ENCODE peak calls at places on chromosomes 6 and 20, in six cellular contexts. Q is fibroblast of pulmonary artery, C is lower lobe of right lung, V is activated B cell treated with CpG ODN at 0.5 μM for 24 hours, T is brain microvascular endothelial cell, O is heart left ventricle. A is an unnamed sample.

GRCh38 chr20:48776306-48776705 is 51.5 kb downstream of the PREX1 start:
- DNase-seq in V (no peak), Q (peak; percentile 70), C (no peak), T (peak; percentile 84), O (no peak), A (peak; percentile 47)

GRCh38 chr6:47669684-47670515 is 28.5 kb upstream of the ADGRF4 start:
- DNase-seq in O (no peak), C (no peak), T (peak; percentile 17), Q (no peak), V (no peak), A (no peak)

GRCh38 chr20:44597930-44598329 is 15.6 kb downstream of the PKIG start:
- DNase-seq in T (no peak), V (no peak), Q (no peak), C (no peak), O (no peak), A (no peak)

GRCh38 chr6:100175814-100176275 is 181.8 kb upstream of the MCHR2 start:
- DNase-seq in V (no peak), T (peak; percentile 66), C (no peak), Q (peak; percentile 91), O (no peak), A (no peak)

GRCh38 chr6:33206027-33206863 is 1.8 kb downstream of the HSD17B8 start:
- DNase-seq in T (no peak), C (no peak), Q (no peak), O (no peak), V (no peak), A (no peak)

GRCh38 chr6:34272022-34272926 is 23.5 kb upstream of the SMIM29 start:
- DNase-seq in Q (no peak), O (no peak), V (no peak), C (peak; percentile 63), T (no peak), A (peak; percentile 61)

GRCh38 chr6:18293192-18293904 is 29.0 kb upstream of the DEK start:
- DNase-seq in O (no peak), T (peak; percentile 28), Q (no peak), C (no peak), V (no peak), A (no peak)

GRCh38 chr6:100549406-100550167 is 84.9 kb upstream of the SIM1 start:
- DNase-seq in V (no peak), O (no peak), Q (peak; percentile 70), C (no peak), T (peak; percentile 73), A (no peak)

GRCh38 chr20:51404297-51405060 is 138.0 kb downstream of the NFATC2 start:
- DNase-seq in Q (peak; percentile 44), O (no peak), V (peak; percentile 69), C (no peak), T (peak; percentile 91), A (peak; percentile 50)

GRCh38 chr6:158818008-158818579 is 1.1 kb downstream of the EZR start:
- DNase-seq in C (peak; percentile 91), O (peak; percentile 80), T (peak; percentile 48), Q (peak; percentile 64), V (peak; percentile 81), A (peak; percentile 84)

GRCh38 chr6:82176616-82177015 is 70.9 kb downstream of the IBTK start:
- DNase-seq in T (no peak), C (no peak), Q (peak; percentile 31), V (no peak), O (no peak), A (no peak)

GRCh38 chr6:163605388-163606097 is 191.0 kb downstream of the QKI start:
- DNase-seq in T (no peak), C (no peak), O (no peak), V (no peak), Q (no peak), A (no peak)

GRCh38 chr6:30735668-30736314 is 6.7 kb downstream of the FLOT1 start:
- DNase-seq in C (no peak), T (no peak), V (no peak), Q (no peak), O (no peak), A (no peak)

GRCh38 chr20:32623667-32624157 is 38.6 kb upstream of the NOL4L start:
- DNase-seq in C (no peak), O (no peak), V (no peak), T (no peak), Q (no peak), A (no peak)

GRCh38 chr6:27617046-27617687 is 144.3 kb upstream of the ZNF184 start:
- DNase-seq in O (no peak), C (no peak), Q (peak; percentile 47), T (peak; percentile 16), V (no peak), A (no peak)

GRCh38 chr20:34907616-34908469 is 31.4 kb downstream of the ACSS2 start:
- DNase-seq in O (peak; percentile 57), V (no peak), C (no peak), T (peak; percentile 63), Q (peak; percentile 88), A (no peak)

GRCh38 chr6:57221936-57222683 is at the start of gene RAB23:
- DNase-seq in O (peak; percentile 90), V (peak; percentile 91), C (peak; percentile 83), Q (peak; percentile 85), T (peak; percentile 67), A (peak; percentile 48)

GRCh38 chr6:617485-618100 is 39.3 kb downstream of the HUS1B start:
- DNase-seq in Q (no peak), C (no peak), T (no peak), V (no peak), O (no peak), A (no peak)
- TF ChIP-seq CTCF in Q (no peak), C (no peak), T (peak; percentile 38), V (no peak), O (no peak), A (no peak)

DNA sequence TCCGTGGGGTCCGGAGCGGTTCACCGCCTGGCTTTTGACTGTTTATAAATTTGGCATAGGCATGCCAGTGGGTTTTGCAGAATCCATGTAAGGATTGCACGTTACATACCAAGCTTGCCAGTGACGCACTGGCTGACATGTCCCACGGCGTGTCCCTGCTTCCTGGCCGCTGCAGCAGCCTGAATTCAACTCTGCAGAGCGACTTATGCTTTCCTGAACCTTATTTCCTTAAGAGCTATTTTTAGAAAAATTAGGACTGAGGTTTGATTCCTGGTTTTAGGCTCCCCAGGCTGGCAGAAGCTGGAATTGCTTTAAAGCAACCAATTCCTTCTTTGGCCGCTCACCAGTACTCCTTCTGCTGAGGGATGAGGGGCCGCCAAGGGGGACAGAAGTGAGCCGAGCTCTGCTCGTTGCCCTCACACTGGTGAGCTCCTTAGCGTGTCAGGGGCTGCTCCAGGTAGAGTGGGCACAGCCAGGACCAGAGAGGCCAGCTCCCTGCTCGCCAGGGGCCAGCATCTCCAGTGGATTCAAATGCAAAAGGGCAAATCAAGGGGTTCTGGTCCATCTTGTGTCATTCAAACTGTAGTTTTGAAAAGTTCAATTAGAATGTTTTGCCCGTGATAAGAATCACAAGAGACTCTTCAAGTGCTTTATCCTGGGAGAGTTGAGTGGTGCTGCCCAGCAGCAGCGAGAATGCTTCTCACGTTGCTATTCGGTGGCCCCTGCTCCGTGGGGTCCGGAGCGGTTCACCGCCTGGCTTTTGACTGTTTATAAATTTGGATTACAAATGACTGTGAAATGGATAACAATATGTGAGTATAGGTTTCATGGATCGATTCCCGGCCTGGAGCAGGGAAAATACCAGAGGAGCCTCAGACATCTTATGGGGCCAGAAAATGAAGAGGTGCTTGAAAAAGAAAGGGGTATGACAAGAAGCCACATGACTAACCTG is 17.5 kb upstream of the IRF4 start:
- DNase-seq in Q (peak; percentile 10), V (no peak), C (no peak), O (no peak), T (peak; percentile 7), A (no peak)
- TF ChIP-seq CTCF in Q (peak; percentile 6), V (no peak), C (no peak), O (no peak), T (no peak), A (no peak)

GRCh38 chr6:55953384-55953783 is 78.0 kb upstream of the BMP5 start:
- DNase-seq in T (peak; percentile 0), C (no peak), Q (peak; percentile 78), O (no peak), V (no peak), A (no peak)
- TF ChIP-seq CTCF in T (peak; percentile 36), C (no peak), Q (peak; percentile 51), O (peak; percentile 49), V (no peak), A (no peak)

DNA sequence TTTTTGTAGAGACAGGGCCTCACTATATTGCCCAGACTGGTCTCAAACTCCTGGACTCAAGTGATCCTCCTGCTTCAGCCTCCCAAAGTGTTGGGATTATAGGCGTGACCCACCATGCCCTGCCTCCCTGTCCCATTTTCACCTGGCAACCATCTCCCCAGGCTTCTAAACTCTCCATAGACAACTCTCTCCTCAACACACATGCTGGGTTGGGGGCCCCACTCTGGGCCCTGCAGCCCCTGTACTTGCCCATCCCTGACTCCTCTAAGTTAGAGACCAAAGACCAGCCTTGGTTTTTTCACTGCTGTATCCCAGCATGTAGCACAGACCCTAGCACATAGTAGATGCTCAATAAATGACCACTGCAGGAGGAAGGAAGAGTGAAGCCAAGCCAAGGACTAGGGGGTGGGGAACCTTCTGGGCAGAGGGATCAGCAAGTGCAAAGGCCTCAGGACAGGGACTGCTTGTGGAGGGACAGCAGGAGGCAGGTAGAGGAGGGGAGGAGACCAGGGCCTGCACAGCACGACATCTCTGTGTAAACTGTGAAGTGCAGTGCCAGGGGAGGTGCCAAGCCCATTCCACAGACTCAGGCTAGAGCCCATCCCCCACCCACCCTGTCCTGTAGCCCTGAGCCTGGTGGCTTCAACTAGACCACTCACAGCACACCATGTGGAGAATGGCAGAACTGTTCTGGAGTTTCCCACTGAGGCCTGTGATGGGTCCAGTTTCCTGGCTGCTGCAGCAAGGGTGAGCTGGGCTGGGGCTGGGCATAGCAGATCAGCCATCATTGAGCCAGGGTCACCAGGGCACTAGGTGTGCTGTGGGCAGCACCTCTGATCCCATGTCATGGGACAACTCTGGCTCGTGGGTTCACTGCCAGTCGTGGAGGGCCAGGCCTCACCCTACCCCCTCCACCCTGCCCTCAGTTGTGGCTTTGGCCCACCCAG is 3.4 kb upstream of the SRC start:
- DNase-seq in C (no peak), O (no peak), Q (no peak), T (no peak), V (no peak), A (no peak)
- TF ChIP-seq CTCF in C (no peak), O (no peak), Q (peak; percentile 21), T (peak; percentile 44), V (no peak), A (peak; percentile 22)

GRCh38 chr6:157688960-157689599 is 134.0 kb upstream of the SNX9 start:
- DNase-seq in O (no peak), T (no peak), V (no peak), Q (peak; percentile 29), C (no peak), A (no peak)
- TF ChIP-seq CTCF in O (no peak), T (peak; percentile 15), V (no peak), Q (no peak), C (no peak), A (no peak)

GRCh38 chr20:347640-348484 is 951 bp downstream of the NRSN2 start:
- DNase-seq in V (peak; percentile 65), O (peak; percentile 94), T (peak; percentile 87), C (peak; percentile 90), Q (peak; percentile 96), A (no peak)
- TF ChIP-seq CTCF in V (no peak), O (no peak), T (no peak), C (no peak), Q (no peak), A (no peak)

A was measured in CD14-positive monocyte.